ENCODE peak calls at places on chromosomes 1 and 21, in nine cellular contexts. X is T-helper 1 cell, N is glomerular endothelial cell, Z is NAMALWA, G is head of caudate nucleus, Y is psoas muscle, B is Caki2, E is EL, P is HEK293T. W is an unnamed sample.

GRCh38 chr1:1354271-1355247 is 3.8 kb downstream of the MXRA8 start:
- DNase-seq in X (no peak), N (no peak), Z (no peak), G (no peak), Y (peak; percentile 60), B (no peak), E (no peak), P (no peak), W (no peak)

GRCh38 chr1:229217716-229218115 is 53.2 kb upstream of the RAB4A start:
- DNase-seq in X (no peak), N (no peak), Z (no peak), G (no peak), Y (no peak), B (no peak), E (no peak), P (peak; percentile 59), W (no peak)

GRCh38 chr1:159010398-159010797 is 691 bp downstream of the IFI16 start:
- DNase-seq in X (no peak), N (no peak), Z (no peak), G (no peak), Y (no peak), B (no peak), E (no peak), P (no peak), W (no peak)

GRCh38 chr21:41634858-41635257 is 126.9 kb upstream of the TMPRSS2 start:
- DNase-seq in X (no peak), N (no peak), Z (no peak), G (no peak), Y (no peak), B (peak; percentile 73), E (peak; percentile 69), P (no peak), W (no peak)

GRCh38 chr1:164804366-164804765 is 245.4 kb downstream of the PBX1 start:
- DNase-seq in X (no peak), N (no peak), Z (no peak), G (no peak), Y (no peak), B (no peak), E (no peak), P (no peak), W (no peak)

GRCh38 chr1:226632922-226633351 is 84.4 kb downstream of the STUM start:
- DNase-seq in X (no peak), N (no peak), Z (peak; percentile 36), G (no peak), Y (peak; percentile 47), B (no peak), E (no peak), P (no peak), W (no peak)

GRCh38 chr1:57423135-57424131 is at the start of gene DAB1:
- DNase-seq in X (no peak), N (no peak), Z (no peak), G (peak; percentile 11), Y (no peak), B (peak; percentile 10), E (peak; percentile 12), P (peak; percentile 64), W (no peak)

GRCh38 chr1:231861541-231862481 is 235.2 kb downstream of the DISC1 start:
- DNase-seq in X (no peak), N (no peak), Z (no peak), G (no peak), Y (no peak), B (no peak), E (no peak), P (no peak), W (no peak)

GRCh38 chr21:42263591-42264131 is 44.7 kb downstream of the ABCG1 start:
- DNase-seq in X (no peak), N (peak; percentile 82), Z (no peak), G (no peak), Y (peak; percentile 64), B (no peak), E (no peak), P (no peak), W (no peak)

GRCh38 chr1:210531475-210532222 is 202.9 kb downstream of the HHAT start:
- DNase-seq in X (no peak), N (no peak), Z (no peak), G (no peak), Y (no peak), B (no peak), E (no peak), P (no peak), W (no peak)

GRCh38 chr21:41932576-41933258 is 21.1 kb downstream of the C2CD2 start:
- DNase-seq in X (no peak), N (no peak), Z (no peak), G (no peak), Y (no peak), B (peak; percentile 71), E (peak; percentile 70), P (no peak), W (no peak)

GRCh38 chr1:236214761-236215160 is 67.0 kb downstream of the ERO1B start:
- DNase-seq in X (no peak), N (no peak), Z (no peak), G (no peak), Y (no peak), B (no peak), E (no peak), P (no peak), W (no peak)

GRCh38 chr1:11920239-11920903 is 5.9 kb downstream of the KIAA2013 start:
- DNase-seq in X (no peak), N (no peak), Z (no peak), G (peak; percentile 47), Y (peak; percentile 69), B (no peak), E (no peak), P (no peak), W (no peak)

GRCh38 chr1:156900019-156900718 is 6.7 kb downstream of the PEAR1 start:
- DNase-seq in X (no peak), N (no peak), Z (no peak), G (no peak), Y (peak; percentile 34), B (no peak), E (no peak), P (no peak), W (no peak)

W was measured in NCI-H187 treated with DMSO at 0.1 percent for 48 hours.